ENCODE peak calls at places on chromosomes 5 and 9, in nine cellular contexts. C is GM23248; L is CD8-positive, alpha-beta memory T cell; D is psoas muscle; P is stomach; A is small intestine; Z is heart left ventricle; K is left ventricle myocardium inferior; T is CD8-positive, alpha-beta T cell. R is an unnamed sample. For H3K4me1, the result is how much of the 10 kb centered on the place peaks cover.

GRCh38 chr9:37239224-37239859 is 119.0 kb downstream of the ZCCHC7 start:
- DNase-seq in C (peak), L (no peak), D (no peak), P (no peak), A (no peak), Z (no peak), K (no peak), T (no peak), R (no peak)

GRCh38 chr9:78122631-78123030 is 91.0 kb upstream of the GNAQ start:
- DNase-seq in C (peak), L (no peak), D (no peak), P (no peak), A (no peak), Z (no peak), K (no peak), T (no peak), R (no peak)

GRCh38 chr9:87147803-87148202 is 200.5 kb upstream of the GAS1 start:
- DNase-seq in C (no peak), L (no peak), D (no peak), P (no peak), A (no peak), Z (peak), K (no peak), T (no peak), R (peak)

GRCh38 chr9:129007766-129008468 is 20.2 kb downstream of the SH3GLB2 start:
- DNase-seq in C (no peak), L (no peak), D (no peak), P (no peak), A (no peak), Z (no peak), K (no peak), T (no peak), R (no peak)

GRCh38 chr5:27318701-27319100 is 280.3 kb upstream of the CDH9 start:
- DNase-seq in C (peak), L (no peak), D (no peak), P (no peak), A (no peak), Z (no peak), K (no peak), T (no peak), R (no peak)

GRCh38 chr5:180898621-180899246 is at the start of gene BTNL8:
- DNase-seq in C (no peak), L (no peak), D (no peak), P (peak), A (peak), Z (no peak), K (no peak), T (no peak), R (no peak)

GRCh38 chr5:125657936-125658335 is 765.3 kb upstream of the GRAMD2B start:
- DNase-seq in C (no peak), L (no peak), D (no peak), P (no peak), A (no peak), Z (no peak), K (no peak), T (no peak), R (no peak)

GRCh38 chr5:72248352-72249032 is 71.5 kb downstream of the MRPS27 start:
- DNase-seq in C (peak), L (no peak), D (peak), P (no peak), A (peak), Z (peak), K (no peak), T (no peak), R (no peak)

GRCh38 chr5:111004291-111004690 is 67.2 kb upstream of the TSLP start:
- DNase-seq in C (no peak), L (no peak), D (no peak), P (no peak), A (no peak), Z (no peak), K (no peak), T (no peak), R (no peak)

GRCh38 chr5:180026320-180026719 is 45.2 kb downstream of the RNF130 start:
- DNase-seq in C (peak), L (no peak), D (no peak), P (peak), A (peak), Z (no peak), K (no peak), T (no peak), R (no peak)

GRCh38 chr9:93205045-93205768 is 21.3 kb downstream of the WNK2 start:
- DNase-seq in C (peak), L (no peak), D (peak), P (peak), A (peak), Z (peak), K (peak), T (no peak), R (peak)

GRCh38 chr5:124949862-124950261 is 203.4 kb upstream of the ZNF608 start:
- DNase-seq in C (no peak), L (no peak), D (no peak), P (no peak), A (no peak), Z (no peak), K (no peak), T (no peak), R (no peak)

GRCh38 chr5:143428738-143429420 is 25.4 kb upstream of the NR3C1 start:
- DNase-seq in C (no peak), L (no peak), D (no peak), P (no peak), A (no peak), Z (no peak), K (no peak), T (no peak), R (no peak)

GRCh38 chr5:133930061-133930823 is 38.2 kb downstream of the C5orf15 start:
- DNase-seq in C (peak), L (peak), D (peak), P (no peak), A (no peak), Z (peak), K (no peak), T (peak), R (peak)

GRCh38 chr5:171258737-171259405 is 50.2 kb upstream of the TLX3 start:
- DNase-seq in C (no peak), L (no peak), D (no peak), P (no peak), A (no peak), Z (no peak), K (no peak), T (no peak), R (no peak)

GRCh38 chr9:135506327-135507103 is 6.0 kb downstream of the MRPS2 start:
- DNase-seq in C (no peak), L (no peak), D (no peak), P (no peak), A (no peak), Z (no peak), K (no peak), T (no peak), R (no peak)

GRCh38 chr5:35117960-35118359 is 70.2 kb upstream of the AGXT2 start:
- DNase-seq in C (peak), L (no peak), D (no peak), P (no peak), A (no peak), Z (no peak), K (no peak), T (no peak), R (no peak)

GRCh38 chr9:109411818-109412352 is 86.2 kb downstream of the PTPN3 start:
- DNase-seq in C (peak), L (no peak), D (no peak), P (no peak), A (no peak), Z (no peak), K (no peak), T (no peak), R (no peak)

GRCh38 chr9:78189461-78189860 is 46.4 kb upstream of the CEP78 start:
- DNase-seq in C (no peak), L (no peak), D (no peak), P (no peak), A (no peak), Z (no peak), K (no peak), T (no peak), R (no peak)

GRCh38 chr9:84361645-84362044 is 21.1 kb upstream of the SLC28A3 start:
- DNase-seq in C (no peak), L (no peak), D (no peak), P (no peak), A (no peak), Z (no peak), K (no peak), T (no peak), R (no peak)
- H3K27ac ChIP-seq in C (no peak), L (no peak), D (no peak), P (no peak), A (no peak), Z (no peak), K (no peak), T (no peak), R (no peak)

GRCh38 chr5:138651767-138652117 is 76.5 kb upstream of the HSPA9 start:
- DNase-seq in C (no peak), L (no peak), D (no peak), P (no peak), A (no peak), Z (no peak), K (no peak), T (no peak), R (no peak)
- H3K4me1 ChIP-seq in C (under half), L (under half), D (under half), P (under half), A (under half), Z (under half), K (under half), T (under half), R (under half)

GRCh38 chr9:134134949-134135342 is 936 bp upstream of the WDR5 start:
- DNase-seq in C (no peak), L (no peak), D (no peak), P (no peak), A (peak), Z (no peak), K (no peak), T (no peak), R (no peak)
- H3K27ac ChIP-seq in C (no peak), L (peak), D (peak), P (peak), A (peak), Z (peak), K (peak), T (peak), R (peak)

GRCh38 chr5:172840778-172841154 is 6.7 kb downstream of the ERGIC1 start:
- DNase-seq in C (no peak), L (no peak), D (no peak), P (no peak), A (no peak), Z (no peak), K (no peak), T (no peak), R (no peak)
- H3K4me1 ChIP-seq in C (under half), L (under half), D (half or more), P (half or more), A (under half), Z (under half), K (half or more), T (under half), R (under half)

GRCh38 chr9:137426018-137426681 is 3.0 kb downstream of the NOXA1 start:
- DNase-seq in C (no peak), L (no peak), D (peak), P (no peak), A (no peak), Z (no peak), K (peak), T (no peak), R (peak)
- H3K27ac ChIP-seq in C (no peak), L (no peak), D (peak), P (no peak), A (no peak), Z (peak), K (peak), T (no peak), R (no peak)

DNA sequence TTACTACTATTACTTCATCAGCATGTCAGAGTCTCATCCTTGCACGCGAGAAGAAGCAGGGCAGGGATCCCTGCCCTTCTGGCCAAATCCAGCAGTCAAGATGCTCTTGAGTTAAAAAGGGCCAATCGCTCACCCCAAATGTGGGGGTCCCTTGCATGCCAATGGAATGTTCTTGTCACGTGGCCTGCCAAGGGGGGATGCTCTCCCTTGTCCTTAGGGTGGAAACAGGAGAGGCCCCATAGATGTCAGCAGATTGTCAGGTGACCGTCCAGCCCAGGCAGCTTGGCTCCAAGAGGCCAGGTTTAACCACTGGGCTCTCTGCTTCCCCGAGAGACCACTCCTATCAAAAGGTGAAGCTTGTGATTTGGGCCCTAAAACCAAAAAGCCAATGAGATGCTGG is 25.3 kb upstream of the DUSP1 start:
- DNase-seq in C (no peak), L (no peak), D (no peak), P (no peak), A (no peak), Z (no peak), K (no peak), T (no peak), R (no peak)
- H3K4me1 ChIP-seq in C (half or more), L (under half), D (under half), P (half or more), A (under half), Z (half or more), K (under half), T (under half), R (under half)

GRCh38 chr5:159047081-159047480 is 52.6 kb downstream of the EBF1 start:
- DNase-seq in C (peak), L (no peak), D (no peak), P (no peak), A (no peak), Z (no peak), K (no peak), T (no peak), R (no peak)

GRCh38 chr5:159049844-159050318 is 49.8 kb downstream of the EBF1 start:
- DNase-seq in C (peak), L (no peak), D (no peak), P (no peak), A (no peak), Z (no peak), K (no peak), T (no peak), R (no peak)

GRCh38 chr5:159050408-159051091 is 49.2 kb downstream of the EBF1 start:
- DNase-seq in C (peak), L (no peak), D (no peak), P (no peak), A (no peak), Z (no peak), K (no peak), T (no peak), R (peak)

GRCh38 chr5:159045165-159045811 is 54.4 kb downstream of the EBF1 start:
- DNase-seq in C (no peak), L (no peak), D (no peak), P (no peak), A (no peak), Z (no peak), K (no peak), T (no peak), R (no peak)

DNA sequence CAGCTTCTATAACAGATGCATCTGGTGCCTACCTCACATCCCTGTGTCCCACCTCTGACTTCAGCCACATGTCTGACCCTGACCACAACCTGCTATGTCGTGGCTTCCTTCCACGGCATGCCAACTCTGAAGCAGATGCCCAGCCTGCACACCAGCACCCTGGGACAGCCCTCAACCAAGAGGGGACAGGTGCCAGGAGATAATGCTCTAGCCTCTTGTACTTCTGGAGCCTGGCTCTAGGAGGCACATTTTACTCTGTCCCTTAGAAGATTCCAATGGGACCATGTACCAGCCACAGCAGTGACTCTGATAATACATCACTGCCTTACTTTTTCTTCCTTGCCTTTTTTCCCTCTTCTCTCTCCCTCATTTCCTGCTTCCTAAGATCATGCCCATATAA is 51.4 kb downstream of the EBF1 start:
- DNase-seq in C (no peak), L (no peak), D (no peak), P (no peak), A (no peak), Z (no peak), K (no peak), T (no peak), R (no peak)
- H3K27ac ChIP-seq in C (no peak), L (no peak), D (no peak), P (no peak), A (no peak), Z (no peak), K (peak), T (no peak), R (peak)

GRCh38 chr9:136622538-136622948 is 40.2 kb upstream of the EGFL7 start:
- DNase-seq in C (no peak), L (no peak), D (no peak), P (no peak), A (no peak), Z (no peak), K (peak), T (no peak), R (peak)

GRCh38 chr9:136621019-136621733 is 41.5 kb upstream of the EGFL7 start:
- DNase-seq in C (no peak), L (no peak), D (no peak), P (no peak), A (no peak), Z (no peak), K (peak), T (no peak), R (no peak)

GRCh38 chr9:136623016-136623848 is 39.5 kb upstream of the EGFL7 start:
- DNase-seq in C (no peak), L (no peak), D (no peak), P (no peak), A (no peak), Z (no peak), K (no peak), T (no peak), R (no peak)

GRCh38 chr9:136620441-136621018 is 42.2 kb upstream of the EGFL7 start:
- DNase-seq in C (no peak), L (no peak), D (no peak), P (no peak), A (no peak), Z (no peak), K (peak), T (no peak), R (peak)

GRCh38 chr9:136621734-136622093 is 41.0 kb upstream of the EGFL7 start:
- DNase-seq in C (no peak), L (no peak), D (no peak), P (no peak), A (no peak), Z (no peak), K (no peak), T (no peak), R (peak)
- H3K4me1 ChIP-seq in C (under half), L (under half), D (under half), P (half or more), A (under half), Z (half or more), K (under half), T (under half), R (under half)